ENCODE peak calls at places on chromosomes 11 and 22, in four cellular contexts. K, R, T and H are unnamed samples.

GRCh38 chr11:2306971-2307732 is 5.3 kb downstream of the TSPAN32 start:
- DNase-seq in K (no peak), R (no peak), T (no peak), H (no peak)

GRCh38 chr11:119195680-119196079 is 10.4 kb downstream of the NHERF4 start:
- DNase-seq in K (no peak), R (peak), T (peak), H (peak)

GRCh38 chr11:64340671-64341335 is 799 bp downstream of the CCDC88B start:
- DNase-seq in K (no peak), R (peak), T (no peak), H (no peak)

GRCh38 chr22:19614546-19614884 is 90.3 kb upstream of the CLDN5 start:
- DNase-seq in K (no peak), R (no peak), T (no peak), H (no peak)

GRCh38 chr11:84498016-84498415 is 1129.1 kb downstream of the DLG2 start:
- DNase-seq in K (no peak), R (no peak), T (no peak), H (no peak)

GRCh38 chr22:28243539-28243938 is 324.5 kb upstream of the PITPNB start:
- DNase-seq in K (no peak), R (no peak), T (no peak), H (no peak)

GRCh38 chr11:122020902-122021301 is 95.1 kb downstream of the BLID start:
- DNase-seq in K (no peak), R (no peak), T (no peak), H (no peak)

GRCh38 chr11:94494200-94494545 is 389 bp downstream of the ANKRD49 start:
- DNase-seq in K (no peak), R (no peak), T (no peak), H (no peak)

GRCh38 chr22:25482091-25482760 is 82.2 kb upstream of the GRK3 start:
- DNase-seq in K (no peak), R (no peak), T (no peak), H (no peak)

GRCh38 chr11:45385844-45386243 is 99.7 kb upstream of the SYT13 start:
- DNase-seq in K (no peak), R (no peak), T (no peak), H (no peak)

GRCh38 chr11:20131744-20132666 is 28.3 kb downstream of the DBX1 start:
- DNase-seq in K (no peak), R (peak), T (peak), H (no peak)

GRCh38 chr11:117663389-117663788 is 133.6 kb downstream of the DSCAML1 start:
- DNase-seq in K (no peak), R (no peak), T (no peak), H (no peak)

GRCh38 chr11:23497040-23497439 is 636.8 kb upstream of the CCDC179 start:
- DNase-seq in K (no peak), R (no peak), T (no peak), H (no peak)

GRCh38 chr11:45083544-45084087 is 62.8 kb upstream of the PRDM11 start:
- DNase-seq in K (no peak), R (peak), T (peak), H (peak)

DNA sequence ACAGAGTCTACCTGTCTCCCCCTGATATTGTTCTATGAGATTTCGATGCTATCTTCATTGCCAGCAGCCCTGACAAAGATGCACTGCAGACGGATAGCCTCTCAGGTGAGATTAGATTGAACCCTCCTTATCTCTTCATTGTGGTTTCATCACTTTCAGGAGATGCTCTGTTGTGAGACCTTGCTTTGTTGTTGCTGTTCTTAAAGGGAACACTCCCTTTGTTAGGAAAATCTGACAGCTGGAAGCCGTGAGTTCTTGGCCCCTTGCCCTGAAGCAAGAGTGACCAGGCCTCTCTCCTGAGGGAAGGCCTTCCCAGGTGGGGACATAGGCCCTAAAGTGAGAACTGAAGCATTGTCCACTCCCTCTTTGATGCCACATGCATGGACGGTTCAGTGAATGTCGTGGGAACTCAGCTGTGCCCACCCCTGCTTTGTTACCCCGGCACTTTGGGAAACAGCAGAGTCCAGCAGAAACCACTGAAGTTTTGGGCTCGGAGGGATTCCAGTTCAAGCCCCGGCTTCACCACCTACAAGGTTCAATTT is 976.1 kb downstream of the TBC1D22A start:
- DNase-seq in K (no peak), R (no peak), T (no peak), H (no peak)
- TF ChIP-seq SUZ12 in K (no peak), R (no peak), T (no peak), H (no peak)

GRCh38 chr11:925158-925495 is 543 bp upstream of the AP2A2 start:
- DNase-seq in K (no peak), R (no peak), T (no peak), H (no peak)

GRCh38 chr11:921921-922678 is 3.6 kb upstream of the AP2A2 start:
- DNase-seq in K (no peak), R (no peak), T (no peak), H (no peak)

GRCh38 chr11:925496-926301 is at the start of gene AP2A2:
- DNase-seq in K (no peak), R (peak), T (peak), H (peak)

GRCh38 chr11:924406-925157 is 1.1 kb upstream of the AP2A2 start:
- DNase-seq in K (no peak), R (no peak), T (no peak), H (no peak)

DNA sequence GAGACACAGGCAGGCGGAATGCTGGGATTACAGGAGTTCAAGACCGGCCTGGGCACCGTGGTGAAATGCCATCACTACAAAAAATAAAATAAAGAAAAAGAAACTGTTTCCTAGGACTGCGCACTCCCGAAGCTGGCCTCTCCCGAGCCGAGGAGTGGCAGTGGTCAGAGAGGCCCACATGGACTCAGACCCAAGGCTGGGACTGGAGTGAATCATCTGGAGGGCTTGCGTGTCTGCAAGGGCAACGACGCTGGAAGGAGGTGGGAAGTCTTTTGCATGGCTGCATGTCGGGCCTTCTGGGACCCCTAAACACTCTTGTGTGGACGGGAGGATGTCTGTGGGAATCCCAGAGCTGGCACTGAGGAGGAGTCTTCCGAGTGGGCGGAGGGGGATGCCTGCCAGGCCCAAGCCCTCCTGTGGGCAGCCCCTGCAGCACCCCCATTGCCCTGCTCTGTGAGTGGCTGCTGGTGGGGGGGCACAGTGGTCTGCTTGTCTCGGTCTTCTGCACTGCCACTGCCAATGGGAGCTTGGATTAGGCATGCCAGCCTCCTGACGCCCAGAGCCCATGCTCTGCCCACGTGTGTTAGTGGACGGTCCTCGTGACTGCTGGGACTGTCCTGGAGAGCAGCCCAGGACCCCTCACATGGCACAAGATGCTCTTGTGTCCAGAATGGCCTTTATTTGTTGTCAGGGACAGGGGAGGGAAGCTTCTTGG is 1.8 kb upstream of the AP2A2 start:
- DNase-seq in K (no peak), R (no peak), T (no peak), H (no peak)
- TF ChIP-seq YY1 in K (no peak), R (no peak), T (no peak), H (no peak)

DNA sequence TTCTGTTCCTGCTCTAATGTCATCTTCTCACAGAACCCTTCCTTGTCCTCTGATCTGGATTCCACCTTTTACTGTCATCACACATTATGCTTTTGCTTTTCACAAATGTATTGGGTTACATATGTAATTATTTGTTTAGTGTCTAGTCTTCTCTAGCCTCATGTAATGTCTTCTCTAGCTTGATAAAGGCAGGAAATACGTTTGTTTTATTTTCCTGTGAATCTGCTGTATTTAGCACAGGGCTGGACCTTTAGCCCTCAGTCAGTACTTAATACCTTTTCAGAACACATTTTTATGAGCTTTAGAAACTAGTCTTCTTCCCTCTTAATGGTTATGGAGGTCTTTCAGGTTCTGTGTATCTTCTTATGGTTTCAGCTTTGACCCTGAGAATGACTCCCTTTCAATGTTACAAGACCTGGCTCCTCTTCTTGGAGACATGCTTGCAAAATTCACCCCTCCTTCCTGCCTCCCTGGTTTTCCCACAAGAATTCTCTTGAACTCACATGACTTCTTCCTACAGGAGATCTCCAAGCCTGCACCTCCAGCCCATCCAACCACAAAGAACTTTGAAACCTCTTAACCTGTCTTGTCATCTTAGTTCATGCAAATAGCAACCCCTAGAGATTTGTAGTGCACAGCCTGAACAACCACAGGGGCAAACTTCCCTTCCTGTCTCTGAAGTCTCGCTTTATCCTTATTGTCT is 132.7 kb upstream of the DDI1 start:
- DNase-seq in K (no peak), R (no peak), T (no peak), H (no peak)
- TF ChIP-seq SUZ12 in K (no peak), R (no peak), T (no peak), H (no peak)

GRCh38 chr11:33438311-33438710 is 181.1 kb downstream of the HIPK3 start:
- DNase-seq in K (no peak), R (no peak), T (no peak), H (no peak)
- TF ChIP-seq YY1 in K (no peak), R (no peak), T (no peak), H (no peak)

DNA sequence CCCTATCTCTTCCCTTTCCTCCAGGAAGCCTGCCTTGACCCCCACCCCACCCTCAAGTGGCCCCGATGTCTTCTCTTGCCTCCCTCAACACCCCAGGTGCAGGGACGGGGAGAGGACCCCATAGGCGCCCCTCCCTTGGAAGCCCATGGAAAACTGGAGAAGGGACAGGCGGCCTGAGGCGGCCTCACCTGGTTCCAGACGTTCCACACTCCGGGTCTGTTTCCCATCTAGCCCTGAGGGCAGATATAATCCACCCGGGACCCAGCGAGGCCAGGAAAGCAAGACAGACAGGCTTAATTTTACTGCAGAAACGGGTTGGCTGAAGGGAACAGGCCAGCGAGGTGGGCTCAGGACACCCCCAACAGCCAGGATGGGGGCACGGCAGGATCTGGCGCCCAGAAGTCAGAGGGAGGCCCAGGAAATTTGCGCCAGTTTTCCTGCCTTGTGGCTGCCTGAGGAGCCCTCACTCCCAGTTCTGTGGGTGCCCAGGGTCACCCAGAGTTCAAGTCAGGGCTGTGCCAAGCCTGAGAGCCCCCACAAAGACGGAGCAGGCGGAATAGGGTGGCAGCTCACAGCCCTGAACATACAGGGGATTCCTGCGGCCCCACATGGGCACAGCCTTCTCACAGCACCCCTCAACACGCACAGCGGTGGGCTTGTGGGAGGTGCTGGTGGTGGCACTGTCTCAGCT is 3.0 kb upstream of the SIGIRR start:
- DNase-seq in K (no peak), R (no peak), T (no peak), H (no peak)
- TF ChIP-seq SUZ12 in K (no peak), R (no peak), T (no peak), H (no peak)

GRCh38 chr11:134607963-134608750 is 196.1 kb upstream of the B3GAT1 start:
- DNase-seq in K (no peak), R (peak), T (no peak), H (no peak)

GRCh38 chr11:134610116-134610910 is 198.3 kb upstream of the B3GAT1 start:
- DNase-seq in K (no peak), R (peak), T (no peak), H (no peak)

GRCh38 chr11:134604886-134605285 is 192.8 kb upstream of the B3GAT1 start:
- DNase-seq in K (no peak), R (no peak), T (no peak), H (no peak)

GRCh38 chr11:134609361-134610115 is 197.5 kb upstream of the B3GAT1 start:
- DNase-seq in K (no peak), R (peak), T (no peak), H (no peak)

DNA sequence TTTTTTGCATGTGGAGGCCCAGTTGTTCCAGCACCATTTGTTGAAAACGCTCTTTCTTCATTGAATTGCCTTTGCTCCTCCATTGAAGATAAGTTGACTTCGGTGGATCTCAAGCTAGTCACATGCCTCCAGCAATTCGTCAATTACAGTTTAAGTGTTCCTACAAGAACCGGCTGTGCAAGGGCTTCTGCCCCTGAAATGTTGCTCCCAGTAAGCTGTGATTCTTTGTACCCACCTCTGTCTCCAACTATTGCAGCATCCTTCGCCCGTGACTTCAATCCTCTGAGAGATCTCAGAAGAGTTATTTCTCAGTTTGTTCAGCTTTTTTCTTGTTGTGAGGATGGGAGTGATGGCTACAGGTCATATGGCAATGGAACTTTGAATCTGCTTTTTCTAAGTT is 194.2 kb upstream of the B3GAT1 start:
- DNase-seq in K (no peak), R (no peak), T (no peak), H (no peak)
- TF ChIP-seq YY1 in K (no peak), R (no peak), T (no peak), H (no peak)

GRCh38 chr11:37061426-37061825 is 463.4 kb upstream of the RAG2 start:
- DNase-seq in K (no peak), R (no peak), T (no peak), H (no peak)
- TF ChIP-seq SUZ12 in K (no peak), R (no peak), T (no peak), H (no peak)

DNA sequence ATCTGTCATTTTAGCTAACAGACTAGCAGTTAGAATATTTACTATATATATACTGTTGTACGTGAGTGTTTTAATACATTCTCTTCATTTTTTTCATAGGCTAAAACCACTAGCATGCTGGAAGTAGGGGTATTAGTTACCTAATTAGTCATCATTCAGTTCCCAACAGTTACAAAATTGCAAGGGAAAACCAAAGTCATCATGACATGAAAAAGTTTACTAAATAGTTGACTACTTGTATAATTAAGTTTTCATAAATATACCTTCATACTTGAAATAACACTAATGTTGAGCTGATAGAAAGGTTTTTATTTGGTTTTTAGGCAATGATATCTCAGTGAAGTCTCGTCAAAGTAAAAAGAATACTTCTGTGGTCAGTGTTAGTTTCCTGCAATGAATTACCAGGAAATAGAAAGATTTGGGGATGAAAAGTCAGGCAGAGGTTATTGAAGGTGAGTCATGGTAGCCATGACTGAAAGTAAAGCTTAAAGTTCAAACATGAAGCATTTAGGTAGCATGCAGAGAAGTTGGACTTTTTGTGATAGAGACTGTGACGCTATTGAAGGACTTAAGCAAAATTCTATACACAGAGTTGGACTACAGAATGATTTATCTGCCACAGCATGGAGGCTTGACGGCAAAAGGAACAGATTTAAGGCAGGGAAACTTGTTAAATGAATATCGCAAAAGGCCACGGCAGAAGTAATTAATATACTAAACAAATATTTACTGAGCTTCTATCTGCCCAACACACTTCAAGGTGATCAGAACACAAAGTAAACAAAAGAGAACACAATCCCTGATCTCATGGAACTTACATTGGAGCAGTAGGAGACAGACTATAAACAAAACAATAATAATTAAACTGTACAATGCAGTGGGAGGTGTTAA is 828.1 kb upstream of the FAT3 start:
- DNase-seq in K (no peak), R (no peak), T (peak), H (no peak)
- TF ChIP-seq YY1 in K (no peak), R (no peak), T (no peak), H (no peak)